ENCODE peak calls at places on chromosome 20, in five cellular contexts. O is stomach, I is fibroblast of lung, L is PC-9, R is WERI-Rb-1. K is an unnamed sample.

GRCh38 chr20:53621482-53622246 is 28.0 kb upstream of the ZNF217 start:
- DNase-seq in R (no peak), I (peak; percentile 94), L (peak; percentile 82), O (peak; percentile 65), K (no peak)

GRCh38 chr20:34977365-34978091 is 21.9 kb downstream of the MYH7B start:
- DNase-seq in O (no peak), I (no peak), R (no peak), L (no peak), K (no peak)

GRCh38 chr20:32787168-32787567 is 25.0 kb downstream of the DNMT3B start:
- DNase-seq in L (no peak), O (no peak), R (no peak), I (no peak), K (no peak)

GRCh38 chr20:10077081-10077471 is 42.3 kb downstream of the ANKEF1 start:
- DNase-seq in R (no peak), I (no peak), L (no peak), O (no peak), K (no peak)

GRCh38 chr20:43579861-43580793 is 10.6 kb upstream of the IFT52 start:
- DNase-seq in O (no peak), R (no peak), I (no peak), L (no peak), K (no peak)

GRCh38 chr20:9121211-9121610 is 52.3 kb downstream of the PLCB4 start:
- DNase-seq in R (no peak), I (no peak), L (no peak), O (no peak), K (no peak)

GRCh38 chr20:45479822-45480221 is 10.3 kb downstream of the WFDC2 start:
- DNase-seq in R (no peak), O (peak; percentile 45), L (no peak), I (no peak), K (no peak)

GRCh38 chr20:24738981-24739633 is 210.0 kb upstream of the CST7 start:
- DNase-seq in R (no peak), L (no peak), O (no peak), I (no peak), K (peak; percentile 46)

GRCh38 chr20:9354579-9354978 is 159.8 kb upstream of the LAMP5 start:
- DNase-seq in I (no peak), L (no peak), O (no peak), R (no peak), K (no peak)

GRCh38 chr20:38108438-38109024 is 56.5 kb downstream of the TGM2 start:
- DNase-seq in R (peak; percentile 43), I (peak; percentile 71), L (no peak), O (no peak), K (no peak)
- H3K27ac ChIP-seq in R (peak overlapping the region; percentile 50), I (peak overlapping the region; percentile 65), L (peak overlapping the region; percentile 92), O (peak overlapping the region; percentile 82), K (no peak overlapping the region)

GRCh38 chr20:61804896-61805295 is 260.8 kb downstream of the TAF4 start:
- DNase-seq in O (no peak), L (no peak), R (no peak), I (peak; percentile 11), K (no peak)

GRCh38 chr20:61802721-61803311 is 262.9 kb downstream of the TAF4 start:
- DNase-seq in O (no peak), R (no peak), L (no peak), I (no peak), K (no peak)

GRCh38 chr20:61801857-61802442 is 263.7 kb downstream of the TAF4 start:
- DNase-seq in O (no peak), R (no peak), L (no peak), I (no peak), K (no peak)

GRCh38 chr20:61803903-61804804 is 261.5 kb downstream of the TAF4 start:
- DNase-seq in I (peak; percentile 23), L (no peak), O (no peak), R (no peak), K (no peak)

DNA sequence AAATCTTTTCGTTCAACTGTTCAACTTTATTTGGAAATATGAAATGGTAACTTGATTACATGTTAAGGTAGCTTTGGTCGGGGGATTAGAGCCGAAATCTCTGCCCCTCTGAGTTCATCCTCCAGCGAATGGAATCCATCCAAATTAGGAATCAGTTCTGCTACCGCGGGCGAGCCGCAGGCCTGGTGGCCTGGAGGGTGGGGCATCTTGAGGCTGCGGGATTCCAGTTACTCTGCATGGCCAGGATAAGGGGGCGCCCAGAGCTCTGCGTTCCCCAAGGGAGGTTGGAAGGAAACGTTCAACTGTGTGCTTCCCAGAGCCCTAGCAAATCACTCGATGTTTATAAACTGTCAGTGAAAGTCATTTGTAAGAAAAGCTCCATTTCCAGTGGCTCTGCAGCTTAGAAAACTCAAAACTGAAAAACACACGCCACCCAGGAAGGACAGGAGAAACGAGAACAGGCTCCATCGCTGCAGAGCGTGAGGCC is 262.2 kb downstream of the TAF4 start:
- DNase-seq in O (no peak), I (no peak), R (no peak), L (no peak), K (no peak)
- H3K4me3 ChIP-seq in O (peak overlapping the region; percentile 10), I (peak overlapping the region; percentile 23), R (no peak overlapping the region), L (no peak overlapping the region), K (no peak overlapping the region)

GRCh38 chr20:50089140-50089786 is 23.7 kb downstream of the UBE2V1 start:
- DNase-seq in I (no peak), R (no peak), L (no peak), O (no peak), K (no peak)

GRCh38 chr20:50089787-50090177 is 23.2 kb downstream of the UBE2V1 start:
- DNase-seq in I (no peak), L (no peak), O (no peak), R (no peak), K (no peak)

GRCh38 chr20:50085481-50086365 is 27.2 kb downstream of the UBE2V1 start:
- DNase-seq in O (no peak), R (peak; percentile 47), L (peak; percentile 43), I (peak; percentile 58), K (peak; percentile 49)

GRCh38 chr20:50085146-50085480 is 27.8 kb downstream of the UBE2V1 start:
- DNase-seq in I (no peak), L (no peak), O (no peak), R (no peak), K (no peak)

GRCh38 chr20:50088022-50088421 is 24.9 kb downstream of the UBE2V1 start:
- DNase-seq in R (no peak), L (no peak), O (no peak), I (no peak), K (no peak)
- H3K27ac ChIP-seq in R (no peak overlapping the region), L (peak overlapping the region; percentile 81), O (no peak overlapping the region), I (no peak overlapping the region), K (no peak overlapping the region)

GRCh38 chr20:326645-327031 is 1.3 kb downstream of the SOX12 start:
- DNase-seq in I (no peak), R (peak; percentile 44), O (peak; percentile 31), L (no peak), K (no peak)

GRCh38 chr20:325043-325888 is at the start of gene SOX12:
- DNase-seq in R (peak; percentile 97), O (peak; percentile 99), I (peak; percentile 89), L (peak; percentile 99), K (peak; percentile 93)

GRCh38 chr20:327041-327945 is 1.9 kb downstream of the SOX12 start:
- DNase-seq in L (peak; percentile 95), I (peak; percentile 92), R (peak; percentile 96), O (peak; percentile 84), K (peak; percentile 78)

GRCh38 chr20:324177-325042 is 942 bp upstream of the SOX12 start:
- DNase-seq in R (peak; percentile 95), I (peak; percentile 76), O (peak; percentile 94), L (peak; percentile 98), K (peak; percentile 96)

GRCh38 chr20:325889-326644 is 715 bp downstream of the SOX12 start:
- DNase-seq in L (peak; percentile 54), O (peak; percentile 60), R (peak; percentile 80), I (peak; percentile 69), K (peak; percentile 60)
- H3K4me3 ChIP-seq in L (peak overlapping the region; percentile 83), O (peak overlapping the region; percentile 75), R (peak overlapping the region; percentile 93), I (peak overlapping the region; percentile 86), K (peak overlapping the region; percentile 80)

DNA sequence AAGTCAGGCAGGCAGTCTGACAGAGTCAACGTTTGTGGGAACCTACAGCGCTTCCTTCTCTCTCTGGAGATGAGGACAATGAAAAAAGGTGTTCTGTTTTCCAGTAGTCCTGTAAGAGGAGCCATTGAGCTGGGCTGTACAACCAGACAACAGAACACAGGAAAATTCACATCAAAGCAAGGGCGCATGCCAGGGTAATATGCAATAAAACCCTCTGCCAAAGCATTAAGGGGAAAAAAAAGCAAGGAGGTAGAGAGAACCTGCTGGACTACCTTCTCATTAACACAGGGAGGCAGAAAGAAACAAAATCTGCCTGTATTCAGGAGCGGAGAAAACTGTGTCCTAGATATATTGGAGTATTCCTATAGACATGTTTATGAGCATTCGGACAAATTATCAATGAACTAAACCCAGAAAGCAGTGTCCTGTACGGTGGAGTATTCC is 1.3 kb downstream of the RNF24 start:
- DNase-seq in I (peak; percentile 79), R (peak; percentile 53), O (peak; percentile 68), L (peak; percentile 77), K (peak; percentile 54)
- H3K27ac ChIP-seq in I (peak overlapping the region; percentile 62), R (no peak overlapping the region), O (peak overlapping the region; percentile 93), L (peak overlapping the region; percentile 62), K (no peak overlapping the region)

DNA sequence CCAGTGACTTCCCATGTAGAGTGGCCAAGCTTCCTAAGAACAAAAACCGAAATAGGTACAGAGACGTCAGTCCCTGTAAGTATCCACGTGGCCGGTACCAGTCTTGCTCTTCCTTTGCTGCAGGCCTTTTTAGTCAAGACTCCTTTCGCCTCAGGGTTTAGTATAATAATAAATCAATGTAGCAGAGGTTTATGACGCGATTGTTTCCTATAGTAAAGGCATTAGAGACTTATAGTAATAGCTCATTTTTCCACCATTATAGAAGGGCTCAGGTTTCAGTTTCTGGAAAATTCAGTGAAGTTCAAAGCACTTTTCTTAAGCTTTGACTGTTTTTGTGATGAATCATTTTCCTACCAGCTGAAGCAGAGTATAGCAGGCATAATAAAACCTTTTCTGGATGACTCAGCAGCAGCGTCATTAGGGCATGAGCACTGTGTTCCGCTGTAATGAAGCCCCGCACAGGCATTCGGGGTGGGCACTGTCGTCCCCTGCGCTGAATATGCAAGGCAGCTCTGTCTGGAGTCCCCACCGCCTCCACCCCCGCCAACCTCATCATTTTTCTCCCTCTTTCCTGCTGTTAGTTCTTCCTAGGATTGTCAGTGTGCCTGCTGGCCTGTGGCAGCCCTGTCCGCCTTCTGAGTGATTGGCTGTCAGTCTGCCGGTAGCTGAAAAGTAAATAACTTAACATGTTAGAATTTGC is 51.3 kb downstream of the PTPN1 start:
- DNase-seq in L (peak; percentile 57), R (no peak), O (no peak), I (peak; percentile 99), K (peak; percentile 62)
- H3K4me3 ChIP-seq in L (no peak overlapping the region), R (no peak overlapping the region), O (no peak overlapping the region), I (no peak overlapping the region), K (no peak overlapping the region)

GRCh38 chr20:5056801-5057599 is 55.7 kb upstream of the SLC23A2 start:
- DNase-seq in O (peak; percentile 43), L (peak; percentile 38), I (peak; percentile 15), R (no peak), K (peak; percentile 61)
- H3K27ac ChIP-seq in O (peak overlapping the region; percentile 68), L (peak overlapping the region; percentile 75), I (no peak overlapping the region), R (peak overlapping the region; percentile 53), K (no peak overlapping the region)

DNA sequence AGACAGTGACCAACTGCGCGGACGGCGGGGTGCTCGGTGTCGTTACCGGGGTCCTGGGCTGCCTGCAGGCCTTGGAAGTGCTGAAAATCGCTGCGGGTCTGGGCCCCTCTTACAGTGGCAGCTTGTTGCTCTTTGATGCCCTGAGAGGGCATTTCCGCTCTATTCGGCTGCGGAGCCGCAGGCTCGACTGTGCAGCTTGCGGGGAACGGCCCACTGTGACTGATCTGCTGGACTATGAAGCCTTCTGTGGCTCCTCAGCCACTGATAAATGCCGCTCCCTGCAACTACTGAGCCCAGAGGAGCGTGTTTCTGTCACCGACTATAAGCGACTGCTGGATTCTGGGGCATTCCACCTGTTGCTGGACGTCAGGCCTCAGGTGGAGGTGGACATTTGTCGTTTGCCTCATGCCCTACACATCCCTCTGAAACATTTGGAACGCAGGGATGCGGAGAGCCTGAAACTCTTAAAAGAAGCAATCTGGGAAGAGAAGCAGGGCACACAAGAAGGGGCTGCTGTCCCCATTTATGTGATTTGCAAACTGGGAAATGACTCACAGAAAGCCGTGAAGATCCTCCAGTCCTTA is 1.0 kb downstream of the MOCS3 start:
- DNase-seq in R (no peak), L (no peak), O (no peak), I (no peak), K (no peak)
- H3K4me3 ChIP-seq in R (peak overlapping the region; percentile 91), L (peak overlapping the region; percentile 93), O (peak overlapping the region; percentile 100), I (peak overlapping the region; percentile 91), K (peak overlapping the region; percentile 93)